ENCODE peak calls at places on chromosome 20, in ten cellular contexts. F, N, Z, R, M, Q, U, X, D and V are unnamed samples.

GRCh38 chr20:52305029-52305645 is 113.6 kb upstream of the ZFP64 start:
- DNase-seq in F (no peak), N (no peak), Z (no peak), R (no peak), M (no peak), Q (no peak), U (peak; percentile 2), X (peak; percentile 24), D (no peak), V (no peak)

GRCh38 chr20:32152421-32153155 is 43.1 kb downstream of the TM9SF4 start:
- DNase-seq in F (no peak), N (no peak), Z (no peak), R (no peak), M (no peak), Q (no peak), U (no peak), X (no peak), D (peak; percentile 52), V (no peak)

GRCh38 chr20:45306431-45306982 is at the start of gene RBPJL:
- DNase-seq in F (no peak), N (no peak), Z (peak; percentile 90), R (peak; percentile 71), M (no peak), Q (no peak), U (peak; percentile 37), X (no peak), D (no peak), V (no peak)

GRCh38 chr20:57030611-57031600 is 235.5 kb downstream of the BMP7 start:
- DNase-seq in F (no peak), N (peak; percentile 27), Z (peak; percentile 29), R (no peak), M (no peak), Q (no peak), U (peak; percentile 79), X (peak; percentile 84), D (no peak), V (no peak)

GRCh38 chr20:43914286-43914685 is 366 bp upstream of the TOX2 start:
- DNase-seq in F (no peak), N (no peak), Z (no peak), R (no peak), M (no peak), Q (no peak), U (peak; percentile 27), X (no peak), D (no peak), V (no peak)

GRCh38 chr20:36093025-36093803 is 61.3 kb upstream of the EPB41L1 start:
- DNase-seq in F (peak; percentile 18), N (no peak), Z (peak; percentile 66), R (no peak), M (no peak), Q (no peak), U (peak; percentile 64), X (peak; percentile 52), D (peak; percentile 24), V (peak; percentile 44)

GRCh38 chr20:40489886-40490285 is 199.2 kb downstream of the MAFB start:
- DNase-seq in F (no peak), N (no peak), Z (no peak), R (no peak), M (no peak), Q (no peak), U (peak; percentile 87), X (no peak), D (no peak), V (peak; percentile 89)

GRCh38 chr20:10059006-10059405 is 24.2 kb downstream of the ANKEF1 start:
- DNase-seq in F (no peak), N (no peak), Z (no peak), R (no peak), M (no peak), Q (no peak), U (no peak), X (no peak), D (no peak), V (peak; percentile 33)

GRCh38 chr20:32977281-32978008 is 26.8 kb downstream of the SUN5 start:
- DNase-seq in F (no peak), N (no peak), Z (no peak), R (no peak), M (no peak), Q (no peak), U (no peak), X (no peak), D (no peak), V (no peak)

GRCh38 chr20:5864873-5865582 is 85.3 kb downstream of the TRMT6 start:
- DNase-seq in F (peak; percentile 61), N (peak; percentile 67), Z (no peak), R (no peak), M (no peak), Q (no peak), U (peak; percentile 64), X (peak; percentile 58), D (peak; percentile 76), V (peak; percentile 48)

GRCh38 chr20:50283922-50284810 is 93.5 kb downstream of the CEBPB start:
- DNase-seq in F (no peak), N (peak; percentile 66), Z (no peak), R (no peak), M (no peak), Q (no peak), U (peak; percentile 86), X (peak; percentile 76), D (no peak), V (peak; percentile 52)

GRCh38 chr20:21613512-21613911 is 92.0 kb upstream of the PAX1 start:
- DNase-seq in F (no peak), N (no peak), Z (no peak), R (no peak), M (no peak), Q (no peak), U (peak; percentile 4), X (peak; percentile 30), D (no peak), V (peak; percentile 8)

GRCh38 chr20:10201321-10201870 is 17.2 kb upstream of the SNAP25 start:
- DNase-seq in F (peak; percentile 70), N (peak; percentile 39), Z (no peak), R (no peak), M (no peak), Q (no peak), U (no peak), X (no peak), D (no peak), V (no peak)

GRCh38 chr20:11686900-11687543 is 230.7 kb upstream of the BTBD3 start:
- DNase-seq in F (peak; percentile 14), N (peak; percentile 1), Z (no peak), R (peak; percentile 47), M (no peak), Q (peak; percentile 17), U (peak; percentile 27), X (peak; percentile 25), D (peak; percentile 27), V (peak; percentile 21)

GRCh38 chr20:50027611-50028105 is 44.9 kb downstream of the SNAI1 start:
- DNase-seq in F (peak; percentile 85), N (peak; percentile 92), Z (peak; percentile 92), R (no peak), M (no peak), Q (no peak), U (peak; percentile 95), X (peak; percentile 96), D (peak; percentile 95), V (peak; percentile 44)

GRCh38 chr20:21971436-21971835 is 266.0 kb downstream of the PAX1 start:
- DNase-seq in F (no peak), N (no peak), Z (no peak), R (no peak), M (no peak), Q (no peak), U (no peak), X (no peak), D (no peak), V (no peak)

GRCh38 chr20:8721098-8721497 is 347.8 kb upstream of the PLCB4 start:
- DNase-seq in F (peak; percentile 73), N (peak; percentile 67), Z (peak; percentile 42), R (peak; percentile 41), M (peak; percentile 7), Q (peak; percentile 41), U (peak; percentile 73), X (peak; percentile 74), D (peak; percentile 72), V (peak; percentile 12)

GRCh38 chr20:833121-833449 is 430 bp upstream of the FAM110A start:
- DNase-seq in F (no peak), N (no peak), Z (no peak), R (no peak), M (no peak), Q (no peak), U (peak; percentile 79), X (peak; percentile 69), D (no peak), V (no peak)
- H3K9ac ChIP-seq in F (no peak overlapping the region), N (peak overlapping the region; percentile 78), Z (peak overlapping the region; percentile 76), R (no peak overlapping the region), M (peak overlapping the region; percentile 19), Q (no peak overlapping the region), U (peak overlapping the region; percentile 81), X (peak overlapping the region; percentile 79), D (peak overlapping the region; percentile 51), V (peak overlapping the region; percentile 56)

GRCh38 chr20:53676987-53677386 is 83.3 kb upstream of the ZNF217 start:
- DNase-seq in F (no peak), N (no peak), Z (no peak), R (no peak), M (no peak), Q (no peak), U (no peak), X (no peak), D (no peak), V (no peak)
- H2AFZ ChIP-seq in F (no peak overlapping the region), N (no peak overlapping the region), Z (no peak overlapping the region), R (no peak overlapping the region), M (no peak overlapping the region), Q (no peak overlapping the region), U (no peak overlapping the region), X (no peak overlapping the region), D (no peak overlapping the region), V (no peak overlapping the region)

GRCh38 chr20:64001607-64002011 is 20.7 kb downstream of the PRPF6 start:
- DNase-seq in F (no peak), N (peak; percentile 40), Z (no peak), R (no peak), M (no peak), Q (no peak), U (no peak), X (no peak), D (no peak), V (peak; percentile 12)

GRCh38 chr20:64006490-64006889 is 25.6 kb downstream of the PRPF6 start:
- DNase-seq in F (no peak), N (no peak), Z (no peak), R (no peak), M (no peak), Q (no peak), U (no peak), X (no peak), D (no peak), V (no peak)

GRCh38 chr20:64003970-64004725 is 23.2 kb downstream of the PRPF6 start:
- DNase-seq in F (no peak), N (no peak), Z (no peak), R (no peak), M (no peak), Q (no peak), U (no peak), X (no peak), D (no peak), V (no peak)

GRCh38 chr20:64005394-64005793 is 24.5 kb downstream of the PRPF6 start:
- DNase-seq in F (peak; percentile 35), N (peak; percentile 16), Z (no peak), R (no peak), M (no peak), Q (no peak), U (peak; percentile 35), X (no peak), D (no peak), V (no peak)

GRCh38 chr20:64000906-64001305 is 20.0 kb downstream of the PRPF6 start:
- DNase-seq in F (no peak), N (no peak), Z (no peak), R (no peak), M (no peak), Q (no peak), U (no peak), X (no peak), D (no peak), V (no peak)
- H3K4me2 ChIP-seq in F (no peak overlapping the region), N (no peak overlapping the region), Z (no peak overlapping the region), R (no peak overlapping the region), M (no peak overlapping the region), Q (no peak overlapping the region), U (no peak overlapping the region), X (no peak overlapping the region), D (no peak overlapping the region), V (no peak overlapping the region)

GRCh38 chr20:4047614-4048013 is 32.3 kb upstream of the RNF24 start:
- DNase-seq in F (no peak), N (no peak), Z (no peak), R (no peak), M (no peak), Q (no peak), U (no peak), X (no peak), D (no peak), V (no peak)
- H3K9ac ChIP-seq in F (no peak overlapping the region), N (no peak overlapping the region), Z (no peak overlapping the region), R (no peak overlapping the region), M (no peak overlapping the region), Q (no peak overlapping the region), U (no peak overlapping the region), X (no peak overlapping the region), D (no peak overlapping the region), V (no peak overlapping the region)